ENCODE peak calls at places on chromosomes 5 and 9, in seven cellular contexts. E is right lobe of liver, P is colonic mucosa, Q is brain microvascular endothelial cell, T is mammary epithelial cell, I is fibroblast of lung, C is substantia nigra. M is an unnamed sample.

GRCh38 chr9:137502008-137502913 is 43.1 kb upstream of the NSMF start:
- DNase-seq in P (no peak), T (no peak), E (no peak), C (no peak), I (no peak), Q (no peak), M (no peak)

GRCh38 chr5:160083501-160083900 is 35.7 kb downstream of the PWWP2A start:
- DNase-seq in I (peak), E (no peak), Q (peak), C (no peak), P (no peak), T (peak), M (no peak)

GRCh38 chr5:125679522-125679921 is 743.7 kb upstream of the GRAMD2B start:
- DNase-seq in Q (peak), T (peak), E (no peak), P (no peak), C (no peak), I (no peak), M (no peak)

GRCh38 chr5:115209279-115209678 is 39.6 kb upstream of the TRIM36 start:
- DNase-seq in E (no peak), Q (no peak), T (no peak), C (no peak), I (peak), P (no peak), M (no peak)

GRCh38 chr5:107671742-107672211 is 1.0 kb upstream of the EFNA5 start:
- DNase-seq in T (peak), E (no peak), C (no peak), I (peak), Q (peak), P (no peak), M (no peak)

GRCh38 chr5:14400085-14400484 is 181.5 kb upstream of the OTULINL start:
- DNase-seq in E (no peak), C (no peak), P (no peak), I (peak), Q (peak), T (no peak), M (no peak)

GRCh38 chr5:91219803-91220371 is 163.2 kb downstream of the ARRDC3 start:
- DNase-seq in P (no peak), Q (peak), T (no peak), I (no peak), E (no peak), C (peak), M (no peak)

GRCh38 chr5:14870347-14871083 is 1.1 kb downstream of the ANKH start:
- DNase-seq in E (peak), C (peak), I (no peak), Q (no peak), P (peak), T (no peak), M (no peak)

GRCh38 chr5:143417503-143418139 is 14.1 kb upstream of the NR3C1 start:
- DNase-seq in P (no peak), Q (no peak), E (no peak), C (no peak), I (no peak), T (no peak), M (no peak)

GRCh38 chr5:28603869-28604268 is 1565.5 kb upstream of the CDH9 start:
- DNase-seq in C (no peak), P (no peak), T (no peak), Q (no peak), E (no peak), I (no peak), M (no peak)

GRCh38 chr5:33439905-33440481 is 772 bp upstream of the TARS1 start:
- DNase-seq in I (no peak), T (no peak), Q (no peak), P (no peak), C (no peak), E (no peak), M (no peak)

GRCh38 chr5:1346627-1347440 is 1.9 kb upstream of the CLPTM1L start:
- DNase-seq in C (no peak), I (no peak), P (no peak), Q (no peak), E (no peak), T (no peak), M (no peak)

GRCh38 chr9:124776952-124777645 is at the start of gene OLFML2A:
- DNase-seq in Q (no peak), C (no peak), I (no peak), P (no peak), E (no peak), T (no peak), M (no peak)

GRCh38 chr5:6302684-6303083 is 75.7 kb downstream of the MED10 start:
- DNase-seq in P (no peak), C (no peak), Q (no peak), T (no peak), I (no peak), E (no peak), M (no peak)

GRCh38 chr9:107693620-107694326 is 204.2 kb upstream of the KLF4 start:
- DNase-seq in E (no peak), T (peak), C (no peak), Q (peak), I (peak), P (no peak), M (no peak)

GRCh38 chr5:16549491-16550233 is 67.1 kb downstream of the RETREG1 start:
- DNase-seq in I (no peak), Q (no peak), P (no peak), T (no peak), C (no peak), E (no peak), M (no peak)

GRCh38 chr5:16550316-16550952 is 66.4 kb downstream of the RETREG1 start:
- DNase-seq in T (peak), E (no peak), P (peak), I (no peak), Q (no peak), C (no peak), M (no peak)

GRCh38 chr5:16547200-16547842 is 69.5 kb downstream of the RETREG1 start:
- DNase-seq in I (peak), T (no peak), E (no peak), P (no peak), C (no peak), Q (peak), M (no peak)

GRCh38 chr5:16548115-16548514 is 68.7 kb downstream of the RETREG1 start:
- DNase-seq in C (no peak), T (no peak), I (no peak), P (no peak), Q (no peak), E (no peak), M (no peak)

DNA sequence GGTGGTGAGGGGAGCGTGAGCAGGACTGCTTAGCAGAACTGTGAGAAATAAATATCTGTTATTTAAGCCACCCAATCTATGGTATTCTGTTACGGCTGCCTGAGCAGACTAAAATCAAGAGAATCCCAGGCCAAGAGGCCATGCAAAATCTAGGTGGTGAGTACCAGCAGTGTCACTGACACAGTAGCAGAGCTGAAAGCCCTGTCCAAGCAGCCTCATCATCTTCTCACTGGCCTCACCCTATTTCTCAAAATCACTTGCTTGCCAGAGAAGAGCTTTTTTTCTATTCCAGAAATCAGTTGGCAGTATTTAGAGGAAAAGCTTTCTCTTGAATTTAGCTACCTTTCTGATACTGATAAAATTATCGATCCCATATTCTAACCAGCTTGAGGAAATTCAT is 68.0 kb downstream of the RETREG1 start:
- DNase-seq in Q (no peak), T (no peak), C (no peak), P (no peak), I (no peak), E (no peak), M (no peak)
- H3K27ac ChIP-seq in Q (no peak), T (no peak), C (peak), P (no peak), I (no peak), E (no peak), M (no peak)

GRCh38 chr9:129145841-129146292 is 32.2 kb downstream of the IER5L start:
- DNase-seq in E (no peak), C (no peak), P (peak), I (peak), Q (peak), T (no peak), M (no peak)

GRCh38 chr9:129149442-129149841 is 28.6 kb downstream of the IER5L start:
- DNase-seq in C (no peak), E (no peak), I (no peak), Q (no peak), T (no peak), P (no peak), M (no peak)

GRCh38 chr9:129145316-129145715 is 32.7 kb downstream of the IER5L start:
- DNase-seq in T (no peak), C (no peak), I (peak), Q (no peak), E (no peak), P (no peak), M (no peak)

GRCh38 chr9:129148463-129149204 is 29.4 kb downstream of the IER5L start:
- DNase-seq in E (no peak), T (no peak), Q (no peak), I (no peak), C (no peak), P (no peak), M (no peak)

GRCh38 chr9:129146441-129146933 is 31.6 kb downstream of the IER5L start:
- DNase-seq in I (peak), E (no peak), P (no peak), T (no peak), C (peak), Q (no peak), M (no peak)
- H3K27ac ChIP-seq in I (peak), E (peak), P (peak), T (no peak), C (peak), Q (peak), M (peak)

DNA sequence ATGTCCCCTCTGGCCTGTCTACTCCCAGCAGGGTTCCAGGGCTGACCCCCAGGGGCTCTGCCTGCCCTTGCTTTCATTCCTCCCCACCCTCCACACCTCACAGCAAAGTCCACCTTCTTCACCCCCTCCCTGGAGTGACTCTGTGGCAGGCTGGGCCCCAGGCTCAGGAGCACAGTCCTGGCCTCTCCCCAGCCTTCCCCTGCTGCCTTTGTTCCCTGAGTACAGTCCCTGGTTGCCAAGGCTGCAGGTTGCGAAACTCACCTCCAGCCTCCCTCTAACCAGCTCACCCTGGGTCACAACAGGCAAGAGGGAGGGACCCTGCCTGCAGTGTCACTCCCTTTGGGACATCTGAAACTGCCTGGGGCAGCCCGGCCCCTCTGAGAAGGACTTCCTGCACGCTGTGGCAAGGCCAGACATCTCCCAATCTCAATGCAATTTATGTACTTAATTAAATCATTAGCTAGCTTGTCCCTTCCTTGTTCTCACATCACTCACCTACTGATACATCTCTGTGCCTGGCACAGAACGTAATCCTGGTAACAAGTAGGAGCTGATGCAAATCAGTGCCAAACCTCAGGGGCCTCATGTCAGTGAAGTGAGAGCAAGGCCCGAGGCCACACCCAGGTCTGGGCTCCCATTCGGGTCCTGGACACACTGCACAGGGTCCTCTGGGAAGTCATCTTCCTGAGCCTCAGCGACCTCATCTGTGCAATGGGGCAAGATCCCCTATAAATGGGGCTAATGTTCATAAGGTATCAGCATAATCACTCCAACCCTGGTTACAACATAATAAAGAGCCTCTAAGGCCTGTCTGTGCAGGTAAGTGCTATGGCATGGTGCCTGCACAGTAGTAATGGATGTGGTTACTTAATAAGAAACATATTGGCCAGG is 27.3 kb upstream of the TRIM14 start:
- DNase-seq in T (peak), E (peak), Q (no peak), I (no peak), C (no peak), P (peak), M (peak)
- H3K27ac ChIP-seq in T (peak), E (peak), Q (no peak), I (no peak), C (no peak), P (peak), M (peak)

DNA sequence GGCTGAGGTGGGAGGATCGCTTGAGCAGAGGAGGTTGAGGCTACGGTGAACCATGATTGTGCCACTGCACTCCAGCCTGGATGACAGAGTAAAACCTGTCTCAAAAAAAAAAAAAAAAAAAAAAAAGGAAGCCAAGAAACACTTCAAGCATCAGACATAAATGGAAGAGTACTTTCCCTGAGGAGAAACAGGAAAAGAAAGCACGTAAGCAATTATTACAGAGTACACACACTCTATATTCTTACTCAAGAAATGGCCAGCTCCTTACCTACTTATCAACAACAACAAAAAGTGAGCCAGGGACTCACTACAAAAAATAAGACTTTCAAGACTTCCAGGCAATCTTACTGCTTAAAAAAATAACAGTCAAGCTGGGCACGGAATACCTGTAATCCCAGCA is 21.8 kb downstream of the ZFR start:
- DNase-seq in E (no peak), P (no peak), T (no peak), C (no peak), I (no peak), Q (no peak), M (no peak)
- H3K27ac ChIP-seq in E (no peak), P (no peak), T (no peak), C (no peak), I (no peak), Q (no peak), M (no peak)

DNA sequence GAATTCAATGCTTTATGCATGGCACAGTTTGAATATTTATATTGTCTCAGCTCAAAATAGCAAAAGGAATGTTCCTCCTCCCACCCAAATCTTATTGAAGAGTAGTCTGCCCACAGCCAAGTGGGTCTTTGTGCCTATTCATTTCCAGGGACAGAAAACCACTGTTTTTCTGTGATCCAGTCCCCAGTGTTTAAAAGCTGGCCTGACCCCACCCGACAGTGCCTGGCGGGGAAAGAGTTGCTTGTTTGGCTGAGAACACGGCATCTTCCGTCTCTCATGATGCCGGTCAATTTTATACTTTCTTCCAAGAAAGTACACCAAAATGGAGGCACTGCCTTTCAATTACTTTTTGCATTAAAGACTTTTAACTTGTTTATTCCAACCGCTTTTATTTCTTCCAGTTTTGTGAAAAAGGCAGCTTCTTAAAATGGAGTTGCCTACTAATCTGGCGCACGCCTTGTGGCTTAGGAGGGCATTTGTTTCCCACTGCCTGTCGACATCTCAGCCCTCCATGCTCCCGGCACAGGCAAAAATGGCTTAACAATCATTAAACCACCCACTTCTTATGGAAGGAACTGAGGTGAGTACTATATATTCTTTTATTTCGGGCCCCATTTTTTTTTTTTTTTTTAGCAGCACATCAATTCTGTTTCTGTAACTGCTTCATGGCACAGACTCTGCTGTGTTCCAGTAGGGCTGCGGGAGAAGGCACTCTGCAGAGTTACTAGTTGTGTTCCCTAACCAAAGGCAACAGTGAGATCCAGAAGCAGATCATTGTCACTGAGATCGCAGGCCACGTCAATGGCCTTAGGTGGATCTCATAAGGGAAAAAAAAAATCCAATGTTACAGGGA is 52.2 kb downstream of the HABP4 start:
- DNase-seq in E (no peak), T (no peak), I (no peak), C (peak), P (no peak), Q (no peak), M (no peak)
- H3K27ac ChIP-seq in E (no peak), T (no peak), I (no peak), C (peak), P (no peak), Q (no peak), M (no peak)

M was measured in Peyer's patch.